ENCODE peak calls at places on chromosomes 4 and X, in eight cellular contexts. P, R, C, W, Q, A, Y and T are unnamed samples. For H3K4me1, the result is how much of the 10 kb centered on the place peaks cover.

GRCh38 chr4:150119492-150119891 is 41.2 kb downstream of the DCLK2 start:
- DNase-seq in W (no peak), C (no peak), P (no peak), R (no peak), A (no peak), Y (no peak), Q (no peak), T (no peak)

GRCh38 chr4:36523182-36523581 is 241.8 kb downstream of the DTHD1 start:
- DNase-seq in C (no peak), Q (no peak), P (no peak), Y (no peak), R (peak), W (no peak), A (no peak), T (no peak)

GRCh38 chrX:38558681-38559080 is 2.7 kb upstream of the TSPAN7 start:
- DNase-seq in P (no peak), W (no peak), Q (no peak), C (no peak), A (no peak), R (no peak), Y (peak), T (no peak)

GRCh38 chrX:40098264-40099045 is 697 bp upstream of the BCOR start:
- DNase-seq in Y (peak), C (peak), A (peak), R (peak), P (peak), W (no peak), Q (peak), T (peak)

GRCh38 chr4:147801820-147802219 is 69.9 kb downstream of the ARHGAP10 start:
- DNase-seq in Q (no peak), P (no peak), A (no peak), Y (no peak), W (no peak), C (no peak), R (peak), T (no peak)

GRCh38 chrX:131802836-131803626 is 220.1 kb upstream of the STK26 start:
- DNase-seq in Q (peak), C (no peak), Y (peak), W (peak), P (no peak), A (peak), R (no peak), T (peak)

GRCh38 chrX:88613338-88613737 is 133.7 kb upstream of the CPXCR1 start:
- DNase-seq in C (no peak), R (peak), Q (no peak), P (no peak), W (no peak), A (peak), Y (no peak), T (no peak)

GRCh38 chr4:60500860-60501259 is 699.3 kb upstream of the ADGRL3 start:
- DNase-seq in Q (no peak), P (no peak), A (no peak), R (no peak), Y (no peak), C (no peak), W (no peak), T (no peak)

GRCh38 chr4:73187325-73187724 is 71.3 kb downstream of the ANKRD17 start:
- DNase-seq in Y (no peak), Q (no peak), A (no peak), P (no peak), R (no peak), W (no peak), C (no peak), T (no peak)

GRCh38 chr4:2258091-2259035 is 3.5 kb downstream of the MXD4 start:
- DNase-seq in Y (no peak), Q (no peak), P (no peak), A (peak), W (peak), R (no peak), C (peak), T (peak)

GRCh38 chr4:158750379-158750778 is 18.4 kb upstream of the FNIP2 start:
- DNase-seq in W (no peak), P (no peak), R (no peak), Q (no peak), Y (no peak), C (no peak), A (no peak), T (no peak)

GRCh38 chr4:3369781-3370660 is 71.7 kb upstream of the HGFAC start:
- DNase-seq in C (no peak), P (no peak), Y (peak), A (peak), Q (peak), W (no peak), R (peak), T (no peak)

GRCh38 chr4:122854444-122854843 is 27.8 kb downstream of the FGF2 start:
- DNase-seq in A (no peak), W (no peak), P (no peak), Q (peak), Y (no peak), C (peak), R (no peak), T (no peak)

GRCh38 chr4:103934178-103934789 is 214.5 kb upstream of the TACR3 start:
- DNase-seq in W (no peak), C (peak), R (peak), Q (no peak), A (no peak), P (no peak), Y (peak), T (peak)

GRCh38 chr4:112361181-112361791 is 64.1 kb downstream of the ALPK1 start:
- DNase-seq in R (peak), Y (peak), A (peak), W (no peak), C (no peak), P (no peak), Q (no peak), T (peak)

GRCh38 chr4:148054275-148054674 is 322.4 kb downstream of the ARHGAP10 start:
- DNase-seq in C (peak), Q (no peak), Y (no peak), P (no peak), R (no peak), W (no peak), A (no peak), T (peak)

GRCh38 chr4:2934077-2934812 is 29.0 kb downstream of the NOP14 start:
- DNase-seq in C (peak), Q (peak), A (peak), Y (peak), R (peak), W (peak), P (peak), T (no peak)

GRCh38 chr4:105620640-105621323 is 68.4 kb downstream of the ARHGEF38 start:
- DNase-seq in Y (peak), R (no peak), Q (no peak), P (no peak), W (no peak), A (no peak), C (no peak), T (peak)

GRCh38 chrX:129665916-129666644 is 11.3 kb upstream of the APLN start:
- DNase-seq in Q (no peak), Y (peak), P (no peak), A (peak), R (no peak), C (no peak), W (no peak), T (no peak)

GRCh38 chr4:159002950-159003349 is 99.9 kb upstream of the RAPGEF2 start:
- DNase-seq in A (no peak), Y (peak), C (peak), Q (no peak), P (no peak), R (no peak), W (no peak), T (no peak)

GRCh38 chr4:33067221-33067620 is 2347.1 kb downstream of the PCDH7 start:
- DNase-seq in P (no peak), A (no peak), W (no peak), R (no peak), Q (no peak), C (no peak), Y (no peak), T (no peak)

GRCh38 chr4:96887857-96888256 is 1048.0 kb downstream of the PDHA2 start:
- DNase-seq in A (peak), C (no peak), W (no peak), Y (no peak), Q (no peak), R (peak), P (no peak), T (no peak)

GRCh38 chr4:105707783-105708182 is 706 bp downstream of the INTS12 start:
- DNase-seq in A (no peak), Y (no peak), P (no peak), C (peak), W (no peak), Q (no peak), R (no peak), T (no peak)

GRCh38 chr4:100633269-100633668 is 115.4 kb upstream of the EMCN start:
- DNase-seq in W (no peak), Q (no peak), C (no peak), P (no peak), R (no peak), A (no peak), Y (no peak), T (no peak)

GRCh38 chr4:128310266-128310697 is 22.7 kb upstream of the PGRMC2 start:
- DNase-seq in Y (no peak), Q (peak), C (peak), W (no peak), A (peak), R (peak), P (no peak), T (peak)

GRCh38 chrX:23752740-23753435 is 9.8 kb upstream of the ACOT9 start:
- DNase-seq in W (no peak), Y (no peak), P (no peak), C (no peak), Q (no peak), A (no peak), R (no peak), T (no peak)

GRCh38 chr4:48110452-48110978 is 23.5 kb downstream of the TXK start:
- DNase-seq in W (no peak), Q (no peak), C (no peak), A (no peak), P (no peak), R (no peak), Y (no peak), T (no peak)

GRCh38 chr4:55864577-55865223 is 11.3 kb downstream of the EXOC1 start:
- DNase-seq in R (no peak), Y (no peak), Q (no peak), C (no peak), W (no peak), A (no peak), P (no peak), T (no peak)

GRCh38 chr4:98614081-98614480 is 44.3 kb downstream of the TSPAN5 start:
- DNase-seq in Q (no peak), Y (no peak), A (no peak), R (no peak), C (no peak), W (no peak), P (no peak), T (no peak)
- H3K4me1 ChIP-seq in Q (under half), Y (under half), A (under half), R (half or more), C (under half), W (under half), P (under half), T (under half)

GRCh38 chrX:13151806-13152510 is 107.5 kb upstream of the FAM9C start:
- DNase-seq in W (no peak), P (peak), Y (no peak), C (no peak), R (no peak), A (no peak), Q (no peak), T (no peak)
- H3K4me3 ChIP-seq in W (no peak), P (peak), Y (no peak), C (no peak), R (no peak), A (no peak), Q (no peak), T (no peak)

GRCh38 chrX:12987340-12987739 is 12.4 kb downstream of the TMSB4X start:
- DNase-seq in W (no peak), A (no peak), C (no peak), R (no peak), P (no peak), Q (no peak), Y (no peak), T (no peak)
- H3K4me1 ChIP-seq in W (under half), A (under half), C (under half), R (under half), P (under half), Q (under half), Y (under half), T (under half)

GRCh38 chrX:103330601-103331397 is 760 bp downstream of the TCEAL7 start:
- DNase-seq in C (no peak), A (peak), Q (peak), Y (no peak), P (no peak), R (peak), W (no peak), T (no peak)
- H3K4me3 ChIP-seq in C (no peak), A (no peak), Q (peak), Y (no peak), P (no peak), R (peak), W (peak), T (peak)

GRCh38 chr4:54064317-54065275 is at the start of gene CHIC2:
- DNase-seq in Q (peak), C (peak), R (peak), W (peak), A (peak), P (peak), Y (peak), T (peak)

GRCh38 chr4:54062392-54062791 is 2.0 kb downstream of the CHIC2 start:
- DNase-seq in R (no peak), Y (no peak), Q (no peak), W (no peak), P (no peak), A (no peak), C (no peak), T (no peak)

GRCh38 chr4:54063737-54064316 is 578 bp downstream of the CHIC2 start:
- DNase-seq in W (peak), Y (peak), P (peak), Q (peak), R (peak), A (peak), C (peak), T (peak)

GRCh38 chr4:54061873-54062272 is 2.5 kb downstream of the CHIC2 start:
- DNase-seq in R (no peak), C (no peak), Q (no peak), A (no peak), P (no peak), W (no peak), Y (no peak), T (no peak)

DNA sequence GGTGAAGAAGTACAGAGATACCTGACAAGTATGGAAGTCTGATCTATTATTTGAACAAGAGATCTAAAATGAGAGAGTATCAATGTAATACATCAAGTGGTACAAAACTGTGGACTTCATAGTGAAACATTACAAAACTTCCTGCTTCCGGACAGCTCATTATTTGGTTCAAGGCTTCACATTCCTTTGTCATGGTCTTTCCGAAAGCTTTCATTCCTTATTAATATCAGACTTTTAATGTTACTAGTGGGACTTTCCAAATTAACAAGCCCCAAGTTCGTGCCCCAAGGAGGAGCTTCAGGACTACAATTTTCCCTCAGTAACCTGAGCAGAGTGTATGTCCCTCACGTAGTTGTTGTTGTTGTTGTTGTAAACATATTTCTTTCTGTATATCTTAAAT is 1.2 kb downstream of the CHIC2 start:
- DNase-seq in P (no peak), R (no peak), C (no peak), W (no peak), Y (peak), Q (no peak), A (no peak), T (no peak)
- H3K4me1 ChIP-seq in P (half or more), R (under half), C (under half), W (under half), Y (under half), Q (under half), A (under half), T (under half)

GRCh38 chrX:10611441-10612090 is 8.8 kb downstream of the MID1 start:
- DNase-seq in A (no peak), R (no peak), W (no peak), P (no peak), C (no peak), Y (no peak), Q (no peak), T (no peak)
- H3K4me3 ChIP-seq in A (no peak), R (no peak), W (no peak), P (no peak), C (no peak), Y (no peak), Q (no peak), T (peak)

GRCh38 chr4:1041147-1041935 is 29.9 kb downstream of the FGFRL1 start:
- DNase-seq in Y (no peak), C (no peak), Q (no peak), W (peak), P (no peak), A (peak), R (peak), T (no peak)

GRCh38 chr4:1040344-1041146 is 29.1 kb downstream of the FGFRL1 start:
- DNase-seq in P (no peak), Q (no peak), R (no peak), A (no peak), W (peak), C (no peak), Y (no peak), T (no peak)

GRCh38 chr4:1041936-1042330 is 30.5 kb downstream of the FGFRL1 start:
- DNase-seq in P (no peak), C (no peak), R (no peak), Q (no peak), A (no peak), Y (no peak), W (peak), T (no peak)

GRCh38 chr4:1038948-1039492 is 27.6 kb downstream of the FGFRL1 start:
- DNase-seq in Y (no peak), P (no peak), R (no peak), C (no peak), W (no peak), Q (no peak), A (no peak), T (no peak)

DNA sequence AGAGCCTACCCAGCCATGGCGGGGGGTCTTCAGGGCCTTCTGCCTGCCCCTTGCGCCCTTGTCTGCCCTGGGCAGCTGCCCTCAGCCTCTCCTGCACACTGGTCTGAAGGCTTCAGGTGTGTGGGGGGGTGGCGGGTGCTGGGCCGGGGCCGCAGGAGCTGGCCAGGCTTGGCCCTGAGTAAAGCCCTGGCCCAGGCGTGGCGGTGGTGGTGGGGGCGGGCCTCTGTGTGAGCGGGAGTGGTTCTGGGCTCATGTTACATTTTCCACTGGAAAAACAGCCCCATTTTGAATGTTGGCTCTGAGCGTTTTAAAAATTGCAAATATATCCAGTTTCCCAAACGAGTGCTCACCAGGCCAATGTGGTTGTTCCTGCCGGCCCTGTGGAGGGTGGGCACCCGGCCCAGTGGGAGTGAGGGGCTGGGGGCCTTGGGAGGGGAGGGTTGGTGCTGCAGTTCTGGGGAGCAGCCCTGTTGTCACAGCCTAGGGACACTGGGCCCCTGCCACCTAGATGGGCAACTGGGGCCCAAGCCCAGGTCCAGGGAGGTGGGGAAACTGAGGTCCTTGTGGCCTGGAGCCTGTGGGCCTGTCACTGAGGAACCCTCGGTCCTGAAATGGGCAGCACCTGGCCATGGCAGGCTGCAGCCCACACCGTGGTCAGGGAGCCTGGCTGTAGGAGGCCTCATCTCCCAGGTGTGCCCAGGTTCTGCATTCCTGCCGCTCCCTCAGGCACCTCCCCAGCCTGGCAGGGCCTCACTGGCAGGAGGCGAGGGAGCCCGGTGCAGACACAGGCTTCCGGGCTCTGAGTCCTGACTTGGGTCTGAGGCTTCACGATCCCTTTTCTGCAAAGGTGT is 28.3 kb downstream of the FGFRL1 start:
- DNase-seq in C (no peak), W (no peak), A (peak), P (no peak), Q (peak), Y (no peak), R (peak), T (no peak)
- H3K4me1 ChIP-seq in C (under half), W (under half), A (under half), P (under half), Q (under half), Y (under half), R (under half), T (under half)

GRCh38 chr4:10107111-10108091 is 9.2 kb downstream of the WDR1 start:
- DNase-seq in R (no peak), Q (peak), P (no peak), C (no peak), A (no peak), W (peak), Y (no peak), T (no peak)
- H3K4me3 ChIP-seq in R (no peak), Q (no peak), P (peak), C (no peak), A (no peak), W (no peak), Y (no peak), T (no peak)

DNA sequence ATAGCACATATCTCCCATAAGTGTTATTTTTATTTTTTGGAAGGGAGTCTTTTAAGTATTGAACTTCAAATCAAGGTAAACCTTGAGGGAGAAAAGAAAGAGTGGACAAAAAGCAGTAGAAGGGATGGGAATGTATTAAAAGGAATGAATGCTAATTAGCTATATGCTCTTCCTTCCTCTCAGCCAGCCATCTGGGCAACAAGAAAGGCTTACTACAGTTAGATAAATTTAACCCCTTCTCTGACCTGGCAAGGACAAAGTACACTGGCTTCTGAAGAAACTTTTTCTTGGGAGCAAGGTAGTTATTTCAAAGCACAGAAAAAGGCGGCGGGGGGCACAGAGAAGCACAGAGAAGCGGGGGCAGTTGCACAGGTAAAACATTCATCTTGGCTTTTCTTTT is 54.6 kb downstream of the GAB1 start:
- DNase-seq in Y (no peak), W (no peak), C (no peak), R (peak), A (no peak), P (no peak), Q (no peak), T (no peak)
- H3K4me1 ChIP-seq in Y (under half), W (under half), C (under half), R (under half), A (under half), P (under half), Q (under half), T (under half)

GRCh38 chr4:54228064-54228527 is 997 bp upstream of the PDGFRA start:
- DNase-seq in Q (peak), R (peak), C (peak), P (no peak), A (peak), W (peak), Y (peak), T (peak)
- H3K4me3 ChIP-seq in Q (peak), R (peak), C (no peak), P (no peak), A (peak), W (peak), Y (peak), T (peak)